ENCODE peak calls at places on chromosomes 12 and 14, in six cellular contexts. One of them, this sample, is unnamed. For H3K9me3, the result is how much of the 10 kb centered on the place peaks cover.

GRCh38 chr14:59269431-59269830 is 81.0 kb downstream of the DAAM1 start:
- DNase-seq in A673: no peak
- DNase-seq in ovary: no peak
- DNase-seq in stomach: no peak
- DNase-seq in PC-9: no peak
- DNase-seq in CD8-positive, alpha-beta T cell: no peak
- DNase-seq in this sample: no peak

GRCh38 chr12:2387051-2387834 is 334.5 kb downstream of the CACNA1C start:
- DNase-seq in A673: no peak
- DNase-seq in PC-9: no peak
- DNase-seq in ovary: no peak
- DNase-seq in stomach: no peak
- DNase-seq in CD8-positive, alpha-beta T cell: no peak
- DNase-seq in this sample: no peak

GRCh38 chr12:37666069-37666781 is 650.3 kb upstream of the ALG10B start:
- DNase-seq in PC-9: no peak
- DNase-seq in A673: no peak
- DNase-seq in stomach: no peak
- DNase-seq in ovary: no peak
- DNase-seq in CD8-positive, alpha-beta T cell: no peak
- DNase-seq in this sample: no peak

GRCh38 chr14:99854831-99855230 is 61.6 kb downstream of the EML1 start:
- DNase-seq in A673: no peak
- DNase-seq in stomach: no peak
- DNase-seq in CD8-positive, alpha-beta T cell: no peak
- DNase-seq in PC-9: no peak
- DNase-seq in ovary: no peak
- DNase-seq in this sample: no peak

GRCh38 chr12:4857472-4858291 is 52.0 kb upstream of the KCNA1 start:
- DNase-seq in A673: peak
- DNase-seq in CD8-positive, alpha-beta T cell: peak
- DNase-seq in ovary: peak
- DNase-seq in stomach: peak
- DNase-seq in PC-9: no peak
- DNase-seq in this sample: peak

GRCh38 chr12:110545812-110546211 is 37.3 kb downstream of the PPTC7 start:
- DNase-seq in CD8-positive, alpha-beta T cell: no peak
- DNase-seq in PC-9: no peak
- DNase-seq in stomach: no peak
- DNase-seq in ovary: no peak
- DNase-seq in A673: no peak
- DNase-seq in this sample: no peak

GRCh38 chr12:46364777-46365580 is 7.6 kb downstream of the SLC38A2 start:
- DNase-seq in CD8-positive, alpha-beta T cell: no peak
- DNase-seq in PC-9: peak
- DNase-seq in ovary: peak
- DNase-seq in A673: peak
- DNase-seq in stomach: peak
- DNase-seq in this sample: peak

GRCh38 chr14:44528180-44528579 is 21.1 kb upstream of the FSCB start:
- DNase-seq in A673: no peak
- DNase-seq in CD8-positive, alpha-beta T cell: no peak
- DNase-seq in stomach: no peak
- DNase-seq in ovary: no peak
- DNase-seq in PC-9: no peak
- DNase-seq in this sample: no peak

GRCh38 chr12:104792570-104792969 is 165.5 kb downstream of the SLC41A2 start:
- DNase-seq in A673: no peak
- DNase-seq in ovary: no peak
- DNase-seq in PC-9: peak
- DNase-seq in CD8-positive, alpha-beta T cell: no peak
- DNase-seq in stomach: no peak
- DNase-seq in this sample: peak

GRCh38 chr12:107912421-107913004 is 138.0 kb downstream of the ASCL4 start:
- DNase-seq in ovary: no peak
- DNase-seq in stomach: peak
- DNase-seq in PC-9: no peak
- DNase-seq in A673: peak
- DNase-seq in CD8-positive, alpha-beta T cell: peak
- DNase-seq in this sample: peak

GRCh38 chr14:85539510-85539909 is 9.6 kb downstream of the FLRT2 start:
- DNase-seq in CD8-positive, alpha-beta T cell: no peak
- DNase-seq in PC-9: no peak
- DNase-seq in stomach: no peak
- DNase-seq in A673: no peak
- DNase-seq in ovary: no peak
- DNase-seq in this sample: no peak

GRCh38 chr14:103511022-103511693 is 11.5 kb downstream of the CKB start:
- DNase-seq in PC-9: no peak
- DNase-seq in CD8-positive, alpha-beta T cell: no peak
- DNase-seq in stomach: no peak
- DNase-seq in A673: no peak
- DNase-seq in ovary: peak
- DNase-seq in this sample: peak

GRCh38 chr12:78331764-78332163 is 501.1 kb downstream of the NAV3 start:
- DNase-seq in A673: no peak
- DNase-seq in ovary: no peak
- DNase-seq in PC-9: no peak
- DNase-seq in CD8-positive, alpha-beta T cell: no peak
- DNase-seq in stomach: no peak
- DNase-seq in this sample: no peak

GRCh38 chr14:51211149-51211548 is 28.9 kb upstream of the TMX1 start:
- DNase-seq in PC-9: no peak
- DNase-seq in ovary: no peak
- DNase-seq in stomach: peak
- DNase-seq in A673: peak
- DNase-seq in CD8-positive, alpha-beta T cell: no peak
- DNase-seq in this sample: no peak

GRCh38 chr14:82510007-82510406 is 976.4 kb upstream of the SEL1L start:
- DNase-seq in ovary: no peak
- DNase-seq in CD8-positive, alpha-beta T cell: no peak
- DNase-seq in A673: no peak
- DNase-seq in PC-9: no peak
- DNase-seq in stomach: no peak
- DNase-seq in this sample: no peak

GRCh38 chr12:32659908-32660440 is 19.1 kb upstream of the DNM1L start:
- DNase-seq in PC-9: no peak
- DNase-seq in stomach: no peak
- DNase-seq in ovary: no peak
- DNase-seq in CD8-positive, alpha-beta T cell: no peak
- DNase-seq in A673: no peak
- DNase-seq in this sample: no peak

GRCh38 chr12:100138048-100138907 is 4.4 kb downstream of the BLTP3B start:
- DNase-seq in ovary: no peak
- DNase-seq in PC-9: no peak
- DNase-seq in stomach: no peak
- DNase-seq in A673: peak
- DNase-seq in CD8-positive, alpha-beta T cell: no peak
- DNase-seq in this sample: no peak

GRCh38 chr12:113246478-113247122 is 25.3 kb downstream of the TPCN1 start:
- DNase-seq in A673: no peak
- DNase-seq in stomach: peak
- DNase-seq in CD8-positive, alpha-beta T cell: no peak
- DNase-seq in PC-9: peak
- DNase-seq in ovary: no peak
- DNase-seq in this sample: no peak

GRCh38 chr12:116478243-116478773 is 80.9 kb upstream of the MAP1LC3B2 start:
- DNase-seq in ovary: no peak
- DNase-seq in CD8-positive, alpha-beta T cell: no peak
- DNase-seq in stomach: no peak
- DNase-seq in A673: no peak
- DNase-seq in PC-9: no peak
- DNase-seq in this sample: no peak

GRCh38 chr14:59905193-59905592 is 14.8 kb upstream of the LRRC9 start:
- DNase-seq in A673: no peak
- DNase-seq in PC-9: no peak
- DNase-seq in CD8-positive, alpha-beta T cell: no peak
- DNase-seq in stomach: no peak
- DNase-seq in ovary: no peak
- DNase-seq in this sample: no peak

GRCh38 chr14:70640938-70641547 is 673 bp upstream of the TTC9 start:
- DNase-seq in stomach: peak
- DNase-seq in ovary: no peak
- DNase-seq in PC-9: peak
- DNase-seq in A673: no peak
- DNase-seq in CD8-positive, alpha-beta T cell: peak
- DNase-seq in this sample: no peak

GRCh38 chr12:130555628-130556485 is 160.2 kb downstream of the RIMBP2 start:
- DNase-seq in CD8-positive, alpha-beta T cell: no peak
- DNase-seq in PC-9: no peak
- DNase-seq in A673: no peak
- DNase-seq in stomach: no peak
- DNase-seq in ovary: no peak
- DNase-seq in this sample: no peak

GRCh38 chr12:90250041-90250440 is 541.4 kb upstream of the ATP2B1 start:
- DNase-seq in A673: no peak
- DNase-seq in ovary: no peak
- DNase-seq in CD8-positive, alpha-beta T cell: no peak
- DNase-seq in PC-9: no peak
- DNase-seq in stomach: no peak
- DNase-seq in this sample: no peak

GRCh38 chr12:58804749-58805148 is 115.6 kb downstream of the LRIG3 start:
- DNase-seq in ovary: no peak
- DNase-seq in A673: peak
- DNase-seq in stomach: no peak
- DNase-seq in CD8-positive, alpha-beta T cell: no peak
- DNase-seq in PC-9: no peak
- DNase-seq in this sample: no peak

GRCh38 chr12:3962661-3963483 is 89.7 kb upstream of the PARP11 start:
- DNase-seq in PC-9: no peak
- DNase-seq in stomach: no peak
- DNase-seq in A673: no peak
- DNase-seq in CD8-positive, alpha-beta T cell: peak
- DNase-seq in ovary: no peak
- DNase-seq in this sample: peak

GRCh38 chr12:80178846-80179245 is 79.5 kb downstream of the OTOGL start:
- DNase-seq in A673: no peak
- DNase-seq in CD8-positive, alpha-beta T cell: no peak
- DNase-seq in ovary: no peak
- DNase-seq in PC-9: no peak
- DNase-seq in stomach: no peak
- DNase-seq in this sample: no peak

GRCh38 chr14:70934502-70935134 is 27.4 kb downstream of the PCNX1 start:
- DNase-seq in A673: peak
- DNase-seq in stomach: no peak
- DNase-seq in CD8-positive, alpha-beta T cell: no peak
- DNase-seq in PC-9: no peak
- DNase-seq in ovary: no peak
- DNase-seq in this sample: no peak

GRCh38 chr14:98069712-98070133 is 1202.3 kb downstream of the BCL11B start:
- DNase-seq in PC-9: peak
- DNase-seq in CD8-positive, alpha-beta T cell: no peak
- DNase-seq in stomach: no peak
- DNase-seq in ovary: no peak
- DNase-seq in A673: peak
- DNase-seq in this sample: no peak
- H3K9me3 ChIP-seq in PC-9: under half
- H3K9me3 ChIP-seq in CD8-positive, alpha-beta T cell: under half
- H3K9me3 ChIP-seq in stomach: under half
- H3K9me3 ChIP-seq in ovary: under half
- H3K9me3 ChIP-seq in A673: under half
- H3K9me3 ChIP-seq in this sample: under half

GRCh38 chr14:87066221-87066817 is 926.7 kb downstream of the GALC start:
- DNase-seq in A673: peak
- DNase-seq in CD8-positive, alpha-beta T cell: no peak
- DNase-seq in ovary: no peak
- DNase-seq in PC-9: no peak
- DNase-seq in stomach: no peak
- DNase-seq in this sample: no peak
- TF ChIP-seq CTCF in A673: peak
- TF ChIP-seq CTCF in CD8-positive, alpha-beta T cell: no peak
- TF ChIP-seq CTCF in ovary: no peak
- TF ChIP-seq CTCF in PC-9: peak
- TF ChIP-seq CTCF in stomach: no peak
- TF ChIP-seq CTCF in this sample: no peak

GRCh38 chr14:105882626-105883025 is 356.2 kb downstream of the TMEM121 start:
- DNase-seq in ovary: peak
- DNase-seq in PC-9: no peak
- DNase-seq in A673: no peak
- DNase-seq in CD8-positive, alpha-beta T cell: no peak
- DNase-seq in stomach: peak
- DNase-seq in this sample: peak

GRCh38 chr14:105879867-105880561 is 353.6 kb downstream of the TMEM121 start:
- DNase-seq in CD8-positive, alpha-beta T cell: peak
- DNase-seq in ovary: peak
- DNase-seq in A673: no peak
- DNase-seq in stomach: peak
- DNase-seq in PC-9: no peak
- DNase-seq in this sample: peak

GRCh38 chr14:105880616-105881015 is 354.2 kb downstream of the TMEM121 start:
- DNase-seq in A673: no peak
- DNase-seq in PC-9: no peak
- DNase-seq in CD8-positive, alpha-beta T cell: peak
- DNase-seq in stomach: peak
- DNase-seq in ovary: peak
- DNase-seq in this sample: no peak

GRCh38 chr14:105879503-105879866 is 353.1 kb downstream of the TMEM121 start:
- DNase-seq in PC-9: no peak
- DNase-seq in CD8-positive, alpha-beta T cell: peak
- DNase-seq in A673: no peak
- DNase-seq in stomach: peak
- DNase-seq in ovary: no peak
- DNase-seq in this sample: peak

DNA sequence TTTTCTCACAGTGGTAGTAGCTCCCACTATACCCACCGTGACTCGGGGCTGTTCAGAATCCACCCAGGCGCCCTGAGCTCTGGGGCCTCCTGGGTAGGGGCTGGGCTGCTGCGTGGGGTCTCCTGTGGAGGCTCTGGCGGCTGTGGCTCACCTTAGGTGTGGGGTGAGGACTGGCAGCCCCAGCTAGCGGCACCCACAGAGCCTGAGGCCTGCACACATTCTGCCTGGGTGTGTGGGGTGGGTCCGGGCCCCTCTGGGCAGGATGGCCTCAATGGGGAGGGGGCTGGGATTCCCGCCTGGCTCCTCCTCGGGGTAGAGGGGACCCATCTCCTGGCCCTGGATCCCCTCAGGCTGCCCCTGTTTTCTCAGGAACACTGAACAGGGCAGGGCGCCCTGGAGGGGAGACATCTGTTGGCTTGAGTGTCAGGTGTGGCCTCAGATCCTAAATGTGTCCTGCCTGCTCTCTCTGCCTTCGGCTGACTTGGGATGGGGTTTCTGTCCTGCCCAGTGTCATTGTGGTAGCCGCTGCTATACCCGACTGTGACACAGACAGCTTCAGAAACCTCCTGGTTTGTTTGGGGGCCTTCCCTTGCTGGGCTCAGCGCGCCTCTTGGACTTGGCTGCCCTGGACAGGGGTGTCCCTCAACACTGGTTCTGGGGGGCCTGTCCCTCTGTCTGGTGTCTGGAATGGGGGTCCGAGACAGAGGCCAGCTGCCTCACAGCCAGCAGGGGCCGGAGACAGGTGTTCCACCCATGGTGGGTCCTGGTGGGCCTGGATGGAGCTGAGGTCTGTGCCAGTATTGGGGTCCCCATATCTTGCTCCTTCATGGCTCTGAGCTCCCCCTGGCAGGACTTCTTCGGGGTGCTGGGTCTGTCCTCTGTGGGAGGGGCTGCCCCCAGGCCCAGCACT is 354.9 kb downstream of the TMEM121 start:
- DNase-seq in ovary: peak
- DNase-seq in PC-9: no peak
- DNase-seq in CD8-positive, alpha-beta T cell: peak
- DNase-seq in A673: no peak
- DNase-seq in stomach: peak
- DNase-seq in this sample: no peak
- H3K9me3 ChIP-seq in ovary: under half
- H3K9me3 ChIP-seq in PC-9: under half
- H3K9me3 ChIP-seq in CD8-positive, alpha-beta T cell: under half
- H3K9me3 ChIP-seq in A673: under half
- H3K9me3 ChIP-seq in stomach: under half
- H3K9me3 ChIP-seq in this sample: under half

GRCh38 chr14:91899213-91899612 is 31.9 kb upstream of the TC2N start:
- DNase-seq in stomach: peak
- DNase-seq in CD8-positive, alpha-beta T cell: peak
- DNase-seq in ovary: no peak
- DNase-seq in A673: no peak
- DNase-seq in PC-9: no peak
- DNase-seq in this sample: no peak
- TF ChIP-seq CTCF in stomach: peak
- TF ChIP-seq CTCF in CD8-positive, alpha-beta T cell: no peak
- TF ChIP-seq CTCF in ovary: no peak
- TF ChIP-seq CTCF in A673: no peak
- TF ChIP-seq CTCF in PC-9: no peak
- TF ChIP-seq CTCF in this sample: no peak